ENCODE peak calls at places on chromosomes 13 and 19, in five cellular contexts. Y is ascending aorta, K is tibial nerve, Z is IMR-90, I is pancreas. U is an unnamed sample.

GRCh38 chr13:114064516-114065140 is 67.8 kb downstream of the RASA3 start:
- DNase-seq in Z (peak; percentile 40), I (peak; percentile 50), Y (no peak), K (no peak), U (no peak)

GRCh38 chr19:48715681-48716171 is 3.8 kb downstream of the MAMSTR start:
- DNase-seq in I (peak; percentile 78), K (no peak), Z (no peak), Y (no peak), U (no peak)

GRCh38 chr13:45516757-45517156 is 52.0 kb downstream of the COG3 start:
- DNase-seq in Y (no peak), K (no peak), Z (no peak), I (no peak), U (no peak)

GRCh38 chr19:5969476-5969875 is 8.5 kb downstream of the RANBP3 start:
- DNase-seq in I (no peak), K (no peak), Y (no peak), Z (no peak), U (no peak)

GRCh38 chr19:19591133-19591825 is 27.2 kb downstream of the PBX4 start:
- DNase-seq in Z (peak; percentile 99), I (no peak), K (no peak), Y (peak; percentile 67), U (peak; percentile 88)

GRCh38 chr13:84925443-84925842 is 873.8 kb downstream of the SLITRK6 start:
- DNase-seq in Y (no peak), I (no peak), Z (peak; percentile 49), K (no peak), U (peak; percentile 13)

GRCh38 chr13:45119469-45119989 is 781 bp upstream of the GTF2F2 start:
- DNase-seq in K (no peak), I (no peak), Z (peak; percentile 77), Y (no peak), U (peak; percentile 48)

GRCh38 chr13:24208314-24208713 is 47.8 kb downstream of the SPATA13 start:
- DNase-seq in Z (peak; percentile 95), Y (no peak), I (no peak), K (no peak), U (peak; percentile 84)

GRCh38 chr19:29260477-29261317 is 47.7 kb upstream of the UQCRFS1 start:
- DNase-seq in K (no peak), I (no peak), Z (peak; percentile 4), Y (no peak), U (no peak)

GRCh38 chr19:29256516-29256915 is 43.6 kb upstream of the UQCRFS1 start:
- DNase-seq in Z (no peak), K (no peak), Y (no peak), I (no peak), U (no peak)

GRCh38 chr19:29262085-29262484 is 49.1 kb upstream of the UQCRFS1 start:
- DNase-seq in K (no peak), Y (no peak), I (no peak), Z (no peak), U (no peak)

GRCh38 chr19:29259867-29260281 is 46.9 kb upstream of the UQCRFS1 start:
- DNase-seq in I (no peak), K (no peak), Z (no peak), Y (no peak), U (no peak)

DNA sequence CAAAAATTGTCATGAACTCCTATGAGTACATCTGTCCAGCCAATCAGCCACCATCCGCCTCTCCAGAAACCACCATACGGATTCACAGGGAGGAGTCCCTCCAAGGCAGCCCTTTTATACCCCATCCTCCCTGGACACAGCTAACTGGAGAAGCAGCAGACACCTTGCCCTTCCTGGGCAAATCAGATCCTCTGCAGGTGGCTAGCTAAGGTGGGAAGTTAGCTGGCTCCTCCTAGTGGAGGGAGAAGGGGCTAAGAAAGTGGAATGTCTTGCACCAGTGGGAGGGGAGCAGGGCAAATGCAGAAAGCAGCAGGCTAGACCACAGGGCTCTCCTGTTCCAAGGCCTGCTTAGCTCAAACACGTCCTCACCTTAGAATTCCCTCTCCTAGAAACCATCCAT is 46.2 kb upstream of the UQCRFS1 start:
- DNase-seq in Y (no peak), I (no peak), K (no peak), Z (no peak), U (no peak)
- TF ChIP-seq CTCF in Y (no peak), I (no peak), K (no peak), Z (peak; percentile 13), U (peak; percentile 26)

GRCh38 chr19:55648657-55649578 is 906 bp downstream of the CCDC106 start:
- DNase-seq in I (peak; percentile 75), Y (no peak), Z (no peak), K (no peak), U (no peak)
- H3K27ac ChIP-seq in I (peak overlapping the region; percentile 68), Y (peak overlapping the region; percentile 80), Z (peak overlapping the region; percentile 97), K (peak overlapping the region; percentile 84), U (no peak overlapping the region)

DNA sequence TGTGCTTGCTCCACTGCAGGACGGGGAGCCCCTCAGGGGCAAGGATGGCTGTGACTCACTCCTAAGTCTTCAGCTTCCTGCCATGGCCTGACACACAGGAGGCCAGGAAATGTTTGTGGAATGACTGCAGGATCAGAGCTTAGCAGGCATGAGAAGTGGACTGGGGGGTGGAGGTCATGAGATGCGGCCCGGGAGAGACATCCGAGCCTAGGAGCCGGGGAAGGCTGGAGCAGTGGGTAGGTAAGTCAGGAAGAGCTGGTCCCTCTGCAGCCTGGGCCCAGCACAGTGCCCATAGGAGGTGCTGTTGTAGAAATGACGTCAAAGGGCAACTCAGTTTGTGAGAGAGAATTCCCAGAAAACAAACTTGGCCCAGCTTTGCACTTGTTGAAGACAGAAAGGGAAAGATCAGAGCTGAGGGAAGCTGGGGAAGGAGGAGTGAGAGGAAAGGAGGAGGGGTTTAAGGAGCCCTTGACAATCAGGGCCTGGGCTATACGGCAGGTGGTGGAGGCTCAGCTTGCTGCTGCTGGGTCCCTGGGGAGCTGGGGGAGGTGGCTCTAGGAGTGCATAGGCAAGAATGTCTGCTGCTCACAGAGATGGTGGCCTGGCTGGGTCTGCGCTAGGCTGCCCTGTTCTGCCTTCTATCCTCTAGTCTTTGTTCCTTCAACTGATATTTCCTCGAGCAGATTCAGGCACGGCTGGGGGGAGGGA is 18.5 kb downstream of the POU2F2 start:
- DNase-seq in Y (peak; percentile 69), Z (peak; percentile 99), I (peak; percentile 34), K (no peak), U (peak; percentile 96)
- TF ChIP-seq CTCF in Y (no peak), Z (peak; percentile 47), I (no peak), K (no peak), U (peak; percentile 56)

DNA sequence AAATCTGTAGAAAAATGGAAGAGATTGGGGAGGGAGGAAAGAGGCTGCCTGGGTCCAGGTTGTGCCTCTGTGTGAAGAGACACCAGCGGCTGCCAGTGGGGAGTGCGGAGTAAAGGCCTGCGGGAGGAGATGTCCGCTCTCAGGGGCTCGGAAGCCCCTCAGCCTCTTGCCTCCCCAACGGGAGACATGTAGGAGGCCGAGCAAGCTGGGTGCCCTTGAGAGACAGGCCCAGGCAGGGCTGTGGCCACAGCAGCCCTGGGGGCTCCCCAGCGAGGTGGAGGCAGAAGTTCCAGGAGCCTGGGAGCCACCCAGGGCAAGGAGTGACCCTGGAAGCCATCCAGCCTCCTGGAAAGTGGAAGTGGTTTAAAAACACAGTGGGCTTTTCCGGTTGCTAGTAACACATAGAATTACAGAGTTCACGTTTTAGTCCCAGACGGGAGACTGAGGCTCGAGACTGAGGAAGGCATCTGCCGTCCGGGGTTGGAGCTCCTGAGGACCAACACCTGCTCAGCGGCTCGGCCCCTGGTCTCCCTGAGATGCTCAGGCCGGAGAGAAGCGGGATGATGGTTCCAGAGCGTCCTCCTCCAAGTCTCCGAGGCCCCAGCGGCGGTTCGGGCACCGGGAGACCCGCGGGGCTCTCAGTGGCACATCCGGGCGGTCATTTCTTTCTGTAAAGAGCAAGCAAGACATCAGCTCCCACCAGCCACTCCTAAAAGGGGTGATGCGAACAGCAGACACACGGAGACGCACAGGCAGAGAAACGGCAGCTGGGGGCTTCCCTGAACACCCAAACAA is 21.9 kb upstream of the MKNK2 start:
- DNase-seq in K (no peak), Y (no peak), Z (no peak), I (no peak), U (no peak)
- H3K27ac ChIP-seq in K (no peak overlapping the region), Y (no peak overlapping the region), Z (no peak overlapping the region), I (no peak overlapping the region), U (no peak overlapping the region)

U was measured in brain microvascular endothelial cell.